ENCODE peak calls at places on chromosomes 2 and 18, in seven cellular contexts. One of them, this sample, is unnamed.

GRCh38 chr2:104378853-104379374 is 475.0 kb upstream of the POU3F3 start:
- DNase-seq in Peyer's patch: no peak
- DNase-seq in osteocyte: no peak
- DNase-seq in kidney: no peak
- DNase-seq in WERI-Rb-1: no peak
- DNase-seq in heart right ventricle: no peak
- DNase-seq in HCT116: no peak
- DNase-seq in this sample: no peak

GRCh38 chr2:175308005-175308404 is 126.5 kb upstream of the ATP5MC3 start:
- DNase-seq in Peyer's patch: no peak
- DNase-seq in osteocyte: no peak
- DNase-seq in kidney: no peak
- DNase-seq in WERI-Rb-1: no peak
- DNase-seq in heart right ventricle: no peak
- DNase-seq in HCT116: no peak
- DNase-seq in this sample: no peak

GRCh38 chr2:177275041-177275440 is 10.5 kb upstream of the NFE2L2 start:
- DNase-seq in Peyer's patch: no peak
- DNase-seq in osteocyte: no peak
- DNase-seq in kidney: no peak
- DNase-seq in WERI-Rb-1: no peak
- DNase-seq in heart right ventricle: no peak
- DNase-seq in HCT116: no peak
- DNase-seq in this sample: no peak

GRCh38 chr2:231326404-231326803 is 69.1 kb upstream of the B3GNT7 start:
- DNase-seq in Peyer's patch: peak; percentile 16
- DNase-seq in osteocyte: no peak
- DNase-seq in kidney: peak; percentile 31
- DNase-seq in WERI-Rb-1: no peak
- DNase-seq in heart right ventricle: no peak
- DNase-seq in HCT116: no peak
- DNase-seq in this sample: no peak

GRCh38 chr2:58870704-58871103 is 629.6 kb upstream of the FANCL start:
- DNase-seq in Peyer's patch: no peak
- DNase-seq in osteocyte: no peak
- DNase-seq in kidney: no peak
- DNase-seq in WERI-Rb-1: no peak
- DNase-seq in heart right ventricle: no peak
- DNase-seq in HCT116: peak; percentile 18
- DNase-seq in this sample: no peak

GRCh38 chr2:102615620-102616436 is 3.5 kb upstream of the SLC9A2 start:
- DNase-seq in Peyer's patch: peak; percentile 61
- DNase-seq in osteocyte: no peak
- DNase-seq in kidney: peak; percentile 75
- DNase-seq in WERI-Rb-1: peak; percentile 31
- DNase-seq in heart right ventricle: peak; percentile 28
- DNase-seq in HCT116: peak; percentile 35
- DNase-seq in this sample: peak; percentile 48

GRCh38 chr2:85954918-85955420 is 66.2 kb upstream of the ST3GAL5 start:
- DNase-seq in Peyer's patch: no peak
- DNase-seq in osteocyte: peak; percentile 23
- DNase-seq in kidney: no peak
- DNase-seq in WERI-Rb-1: no peak
- DNase-seq in heart right ventricle: no peak
- DNase-seq in HCT116: no peak
- DNase-seq in this sample: peak; percentile 74

GRCh38 chr18:78721281-78721949 is 258.2 kb upstream of the SALL3 start:
- DNase-seq in Peyer's patch: no peak
- DNase-seq in osteocyte: no peak
- DNase-seq in kidney: peak; percentile 45
- DNase-seq in WERI-Rb-1: no peak
- DNase-seq in heart right ventricle: no peak
- DNase-seq in HCT116: no peak
- DNase-seq in this sample: no peak

GRCh38 chr2:176088048-176088936 is 4.2 kb upstream of the HOXD13 start:
- DNase-seq in Peyer's patch: peak; percentile 77
- DNase-seq in osteocyte: no peak
- DNase-seq in kidney: peak; percentile 79
- DNase-seq in WERI-Rb-1: peak; percentile 65
- DNase-seq in heart right ventricle: peak; percentile 59
- DNase-seq in HCT116: peak; percentile 22
- DNase-seq in this sample: no peak

GRCh38 chr2:8058652-8059051 is 623.2 kb upstream of the ID2 start:
- DNase-seq in Peyer's patch: no peak
- DNase-seq in osteocyte: no peak
- DNase-seq in kidney: no peak
- DNase-seq in WERI-Rb-1: no peak
- DNase-seq in heart right ventricle: no peak
- DNase-seq in HCT116: no peak
- DNase-seq in this sample: no peak

GRCh38 chr2:166468124-166469024 is 25.7 kb downstream of the SCN7A start:
- DNase-seq in Peyer's patch: no peak
- DNase-seq in osteocyte: no peak
- DNase-seq in kidney: no peak
- DNase-seq in WERI-Rb-1: no peak
- DNase-seq in heart right ventricle: no peak
- DNase-seq in HCT116: no peak
- DNase-seq in this sample: no peak

GRCh38 chr2:21757805-21758204 is 634.0 kb downstream of the TDRD15 start:
- DNase-seq in Peyer's patch: no peak
- DNase-seq in osteocyte: no peak
- DNase-seq in kidney: no peak
- DNase-seq in WERI-Rb-1: no peak
- DNase-seq in heart right ventricle: peak; percentile 11
- DNase-seq in HCT116: no peak
- DNase-seq in this sample: no peak

GRCh38 chr18:44819944-44820510 is 139.3 kb downstream of the SETBP1 start:
- DNase-seq in Peyer's patch: no peak
- DNase-seq in osteocyte: peak; percentile 85
- DNase-seq in kidney: peak; percentile 80
- DNase-seq in WERI-Rb-1: no peak
- DNase-seq in heart right ventricle: peak; percentile 55
- DNase-seq in HCT116: no peak
- DNase-seq in this sample: no peak

GRCh38 chr2:240236217-240237111 is 96.0 kb upstream of the OTOS start:
- DNase-seq in Peyer's patch: peak; percentile 36
- DNase-seq in osteocyte: peak; percentile 76
- DNase-seq in kidney: peak; percentile 78
- DNase-seq in WERI-Rb-1: peak; percentile 87
- DNase-seq in heart right ventricle: peak; percentile 81
- DNase-seq in HCT116: no peak
- DNase-seq in this sample: no peak

GRCh38 chr2:20675701-20676352 is 8.9 kb downstream of the GDF7 start:
- DNase-seq in Peyer's patch: peak; percentile 80
- DNase-seq in osteocyte: no peak
- DNase-seq in kidney: peak; percentile 88
- DNase-seq in WERI-Rb-1: peak; percentile 55
- DNase-seq in heart right ventricle: no peak
- DNase-seq in HCT116: no peak
- DNase-seq in this sample: no peak

GRCh38 chr2:235497096-235497495 is 3.3 kb downstream of the AGAP1 start:
- DNase-seq in Peyer's patch: no peak
- DNase-seq in osteocyte: no peak
- DNase-seq in kidney: no peak
- DNase-seq in WERI-Rb-1: no peak
- DNase-seq in heart right ventricle: no peak
- DNase-seq in HCT116: no peak
- DNase-seq in this sample: no peak

GRCh38 chr2:238886453-238887094 is 38.7 kb downstream of the TWIST2 start:
- DNase-seq in Peyer's patch: no peak
- DNase-seq in osteocyte: no peak
- DNase-seq in kidney: no peak
- DNase-seq in WERI-Rb-1: no peak
- DNase-seq in heart right ventricle: no peak
- DNase-seq in HCT116: no peak
- DNase-seq in this sample: no peak

GRCh38 chr2:192148620-192149321 is 46.0 kb downstream of the TMEFF2 start:
- DNase-seq in Peyer's patch: no peak
- DNase-seq in osteocyte: no peak
- DNase-seq in kidney: no peak
- DNase-seq in WERI-Rb-1: no peak
- DNase-seq in heart right ventricle: no peak
- DNase-seq in HCT116: no peak
- DNase-seq in this sample: no peak

GRCh38 chr2:79770926-79771325 is 258.1 kb downstream of the CTNNA2 start:
- DNase-seq in Peyer's patch: no peak
- DNase-seq in osteocyte: no peak
- DNase-seq in kidney: no peak
- DNase-seq in WERI-Rb-1: no peak
- DNase-seq in heart right ventricle: no peak
- DNase-seq in HCT116: no peak
- DNase-seq in this sample: no peak

GRCh38 chr2:179703702-179704101 is 157.7 kb downstream of the ZNF385B start:
- DNase-seq in Peyer's patch: no peak
- DNase-seq in osteocyte: no peak
- DNase-seq in kidney: no peak
- DNase-seq in WERI-Rb-1: no peak
- DNase-seq in heart right ventricle: no peak
- DNase-seq in HCT116: no peak
- DNase-seq in this sample: no peak

GRCh38 chr18:59593291-59593717 is 103.9 kb downstream of the CCBE1 start:
- DNase-seq in Peyer's patch: no peak
- DNase-seq in osteocyte: no peak
- DNase-seq in kidney: no peak
- DNase-seq in WERI-Rb-1: no peak
- DNase-seq in heart right ventricle: no peak
- DNase-seq in HCT116: no peak
- DNase-seq in this sample: no peak

GRCh38 chr2:165697727-165698620 is 96.1 kb downstream of the GALNT3 start:
- DNase-seq in Peyer's patch: no peak
- DNase-seq in osteocyte: no peak
- DNase-seq in kidney: no peak
- DNase-seq in WERI-Rb-1: no peak
- DNase-seq in heart right ventricle: no peak
- DNase-seq in HCT116: no peak
- DNase-seq in this sample: no peak

GRCh38 chr2:177165103-177165583 is 47.5 kb upstream of the HNRNPA3 start:
- DNase-seq in Peyer's patch: no peak
- DNase-seq in osteocyte: no peak
- DNase-seq in kidney: no peak
- DNase-seq in WERI-Rb-1: peak; percentile 12
- DNase-seq in heart right ventricle: peak; percentile 18
- DNase-seq in HCT116: no peak
- DNase-seq in this sample: no peak

GRCh38 chr2:48017136-48017535 is 110.8 kb upstream of the FBXO11 start:
- DNase-seq in Peyer's patch: no peak
- DNase-seq in osteocyte: no peak
- DNase-seq in kidney: no peak
- DNase-seq in WERI-Rb-1: no peak
- DNase-seq in heart right ventricle: no peak
- DNase-seq in HCT116: no peak
- DNase-seq in this sample: no peak

GRCh38 chr2:137655812-137656211 is 308.5 kb upstream of the HNMT start:
- DNase-seq in Peyer's patch: no peak
- DNase-seq in osteocyte: no peak
- DNase-seq in kidney: no peak
- DNase-seq in WERI-Rb-1: no peak
- DNase-seq in heart right ventricle: no peak
- DNase-seq in HCT116: no peak
- DNase-seq in this sample: no peak

GRCh38 chr2:137654046-137654445 is 310.2 kb upstream of the HNMT start:
- DNase-seq in Peyer's patch: no peak
- DNase-seq in osteocyte: no peak
- DNase-seq in kidney: no peak
- DNase-seq in WERI-Rb-1: no peak
- DNase-seq in heart right ventricle: no peak
- DNase-seq in HCT116: no peak
- DNase-seq in this sample: no peak

GRCh38 chr2:137658433-137658832 is 305.8 kb upstream of the HNMT start:
- DNase-seq in Peyer's patch: no peak
- DNase-seq in osteocyte: no peak
- DNase-seq in kidney: no peak
- DNase-seq in WERI-Rb-1: no peak
- DNase-seq in heart right ventricle: no peak
- DNase-seq in HCT116: no peak
- DNase-seq in this sample: no peak

GRCh38 chr2:137659616-137660015 is 304.7 kb upstream of the HNMT start:
- DNase-seq in Peyer's patch: no peak
- DNase-seq in osteocyte: no peak
- DNase-seq in kidney: no peak
- DNase-seq in WERI-Rb-1: peak; percentile 25
- DNase-seq in heart right ventricle: no peak
- DNase-seq in HCT116: no peak
- DNase-seq in this sample: no peak
- TF ChIP-seq CTCF in Peyer's patch: no peak
- TF ChIP-seq CTCF in osteocyte: peak; percentile 46
- TF ChIP-seq CTCF in kidney: no peak
- TF ChIP-seq CTCF in WERI-Rb-1: peak; percentile 13
- TF ChIP-seq CTCF in heart right ventricle: no peak
- TF ChIP-seq CTCF in HCT116: no peak
- TF ChIP-seq CTCF in this sample: no peak

GRCh38 chr2:202056611-202057010 is 16.4 kb upstream of the KIAA2012 start:
- DNase-seq in Peyer's patch: no peak
- DNase-seq in osteocyte: no peak
- DNase-seq in kidney: no peak
- DNase-seq in WERI-Rb-1: no peak
- DNase-seq in heart right ventricle: no peak
- DNase-seq in HCT116: no peak
- DNase-seq in this sample: no peak
- TF ChIP-seq CTCF in Peyer's patch: no peak
- TF ChIP-seq CTCF in osteocyte: peak; percentile 51
- TF ChIP-seq CTCF in kidney: peak; percentile 11
- TF ChIP-seq CTCF in WERI-Rb-1: no peak
- TF ChIP-seq CTCF in heart right ventricle: peak; percentile 37
- TF ChIP-seq CTCF in HCT116: peak; percentile 42
- TF ChIP-seq CTCF in this sample: no peak

DNA sequence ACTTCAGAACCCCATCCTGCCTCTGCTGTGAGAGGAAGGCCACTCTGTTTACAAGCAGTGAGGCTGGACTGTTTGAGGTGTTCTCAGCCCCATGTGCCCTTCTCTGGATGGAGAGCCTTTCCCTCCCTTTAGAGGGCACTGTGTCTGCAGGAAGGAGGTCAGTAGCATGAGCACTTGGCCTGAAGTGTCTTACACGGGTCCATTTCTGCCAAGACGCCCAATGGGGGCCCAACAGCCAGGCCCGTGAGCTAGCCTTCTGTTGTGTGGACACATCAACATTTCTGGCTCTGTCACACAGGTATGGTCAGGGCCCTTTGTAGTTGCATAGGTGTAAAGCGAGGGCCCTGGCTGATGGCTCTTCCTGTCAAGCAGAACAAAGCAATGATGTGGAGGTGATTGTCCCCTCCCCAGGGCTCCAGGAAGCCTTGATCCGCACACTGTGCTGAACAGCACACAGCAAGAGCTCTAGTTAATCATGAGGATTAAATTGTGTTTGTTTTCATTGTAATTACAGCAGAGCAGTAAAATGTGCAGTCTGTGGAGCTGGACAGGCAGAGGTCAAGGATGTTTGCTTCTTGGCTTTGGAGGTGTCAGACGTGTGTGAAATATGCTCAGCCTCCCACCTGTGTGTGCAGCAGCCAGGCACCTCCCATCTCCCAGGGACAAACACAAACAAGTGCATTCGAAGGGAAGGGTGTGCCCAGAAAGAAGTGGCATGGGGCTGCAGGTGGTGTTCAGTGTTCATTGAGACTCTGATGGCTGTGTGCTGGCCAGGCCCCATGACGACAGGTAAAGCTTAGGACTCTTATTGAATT is 132.1 kb downstream of the SH3RF3 start:
- DNase-seq in Peyer's patch: peak; percentile 52
- DNase-seq in osteocyte: no peak
- DNase-seq in kidney: no peak
- DNase-seq in WERI-Rb-1: peak; percentile 74
- DNase-seq in heart right ventricle: no peak
- DNase-seq in HCT116: no peak
- DNase-seq in this sample: no peak
- TF ChIP-seq CTCF in Peyer's patch: no peak
- TF ChIP-seq CTCF in osteocyte: peak; percentile 33
- TF ChIP-seq CTCF in kidney: peak; percentile 21
- TF ChIP-seq CTCF in WERI-Rb-1: peak; percentile 82
- TF ChIP-seq CTCF in heart right ventricle: peak; percentile 26
- TF ChIP-seq CTCF in HCT116: peak; percentile 30
- TF ChIP-seq CTCF in this sample: no peak

GRCh38 chr2:72325592-72326422 is 178.1 kb upstream of the CYP26B1 start:
- DNase-seq in Peyer's patch: peak; percentile 52
- DNase-seq in osteocyte: no peak
- DNase-seq in kidney: no peak
- DNase-seq in WERI-Rb-1: peak; percentile 67
- DNase-seq in heart right ventricle: no peak
- DNase-seq in HCT116: no peak
- DNase-seq in this sample: no peak
- TF ChIP-seq CTCF in Peyer's patch: no peak
- TF ChIP-seq CTCF in osteocyte: peak; percentile 48
- TF ChIP-seq CTCF in kidney: peak; percentile 56
- TF ChIP-seq CTCF in WERI-Rb-1: peak; percentile 81
- TF ChIP-seq CTCF in heart right ventricle: peak; percentile 50
- TF ChIP-seq CTCF in HCT116: peak; percentile 32
- TF ChIP-seq CTCF in this sample: no peak